ENCODE peak calls at places on chromosomes 13 and 19, in six cellular contexts. C is heart right ventricle; E is CD4-positive, CD25-positive, alpha-beta regulatory T cell; U is prostate gland; H is left ventricle myocardium inferior; A is OCI-LY7. N is an unnamed sample. For H3K36me3, the result is how much of the 10 kb centered on the place peaks cover.

GRCh38 chr13:71606818-71607217 is 260.2 kb downstream of the DACH1 start:
- DNase-seq in C (no peak), E (no peak), U (no peak), H (no peak), A (no peak), N (no peak)

GRCh38 chr19:14434157-14434501 is 1.0 kb downstream of the PKN1 start:
- DNase-seq in C (no peak), E (no peak), U (no peak), H (no peak), A (peak), N (no peak)

GRCh38 chr19:35828694-35829301 is 16.2 kb upstream of the PRODH2 start:
- DNase-seq in C (peak), E (no peak), U (peak), H (peak), A (peak), N (no peak)

GRCh38 chr13:78468546-78469060 is 134.7 kb downstream of the POU4F1 start:
- DNase-seq in C (no peak), E (no peak), U (no peak), H (no peak), A (no peak), N (no peak)

GRCh38 chr13:20389696-20390525 is 135.7 kb downstream of the CRYL1 start:
- DNase-seq in C (no peak), E (no peak), U (no peak), H (no peak), A (no peak), N (no peak)

GRCh38 chr13:28396053-28396452 is 98.9 kb downstream of the FLT1 start:
- DNase-seq in C (peak), E (no peak), U (no peak), H (no peak), A (no peak), N (no peak)

GRCh38 chr13:99351772-99352171 is 44.6 kb upstream of the GPR183 start:
- DNase-seq in C (no peak), E (no peak), U (no peak), H (no peak), A (no peak), N (no peak)

GRCh38 chr13:50422181-50423148 is 407.2 kb downstream of the KCNRG start:
- DNase-seq in C (no peak), E (no peak), U (no peak), H (no peak), A (no peak), N (no peak)

GRCh38 chr13:40074338-40074737 is 418.9 kb downstream of the COG6 start:
- DNase-seq in C (no peak), E (no peak), U (no peak), H (no peak), A (no peak), N (no peak)

GRCh38 chr19:33564836-33565338 is 43.3 kb upstream of the PEPD start:
- DNase-seq in C (no peak), E (no peak), U (no peak), H (no peak), A (no peak), N (no peak)

DNA sequence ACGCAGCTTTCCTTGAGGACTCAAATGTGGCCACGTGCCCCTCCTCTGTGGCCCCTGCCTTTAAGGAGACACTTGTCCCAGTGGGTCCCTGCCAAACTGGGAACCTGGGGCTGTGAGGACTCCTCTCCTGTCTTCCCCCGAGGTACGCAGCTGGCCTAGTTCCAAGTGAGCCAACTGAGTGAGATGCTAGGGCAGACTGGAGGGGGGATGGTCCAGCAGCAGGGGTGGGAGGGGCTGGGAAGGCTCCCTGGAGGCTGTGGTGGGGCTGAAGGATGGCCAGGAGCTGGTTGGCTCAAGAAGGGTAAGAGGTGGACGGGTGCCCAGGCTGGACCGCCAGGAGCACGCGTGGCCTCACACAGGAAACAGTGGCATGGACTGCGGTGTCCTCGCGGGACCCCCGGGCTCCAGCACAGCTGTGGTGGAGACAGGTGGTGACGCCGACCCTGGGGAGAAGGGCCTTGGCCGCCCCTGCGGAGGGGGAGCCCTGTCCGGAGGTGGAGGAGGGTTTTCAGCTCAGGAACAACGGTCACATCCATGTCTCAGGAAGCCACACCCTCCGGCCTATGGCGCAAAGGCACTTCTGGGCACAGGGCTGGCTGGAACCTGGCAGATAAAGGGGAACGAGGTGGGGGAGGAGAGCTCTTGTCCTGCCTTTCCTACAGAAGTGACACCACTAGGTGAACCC is 45.8 kb downstream of the MLLT1 start:
- DNase-seq in C (peak), E (no peak), U (no peak), H (peak), A (no peak), N (no peak)
- H3K27ac ChIP-seq in C (peak), E (no peak), U (peak), H (peak), A (no peak), N (peak)

GRCh38 chr13:114034481-114034891 is 60.6 kb upstream of the C13orf46 start:
- DNase-seq in C (no peak), E (no peak), U (no peak), H (no peak), A (no peak), N (no peak)
- H3K36me3 ChIP-seq in C (under half), E (half or more), U (under half), H (under half), A (under half), N (under half)

DNA sequence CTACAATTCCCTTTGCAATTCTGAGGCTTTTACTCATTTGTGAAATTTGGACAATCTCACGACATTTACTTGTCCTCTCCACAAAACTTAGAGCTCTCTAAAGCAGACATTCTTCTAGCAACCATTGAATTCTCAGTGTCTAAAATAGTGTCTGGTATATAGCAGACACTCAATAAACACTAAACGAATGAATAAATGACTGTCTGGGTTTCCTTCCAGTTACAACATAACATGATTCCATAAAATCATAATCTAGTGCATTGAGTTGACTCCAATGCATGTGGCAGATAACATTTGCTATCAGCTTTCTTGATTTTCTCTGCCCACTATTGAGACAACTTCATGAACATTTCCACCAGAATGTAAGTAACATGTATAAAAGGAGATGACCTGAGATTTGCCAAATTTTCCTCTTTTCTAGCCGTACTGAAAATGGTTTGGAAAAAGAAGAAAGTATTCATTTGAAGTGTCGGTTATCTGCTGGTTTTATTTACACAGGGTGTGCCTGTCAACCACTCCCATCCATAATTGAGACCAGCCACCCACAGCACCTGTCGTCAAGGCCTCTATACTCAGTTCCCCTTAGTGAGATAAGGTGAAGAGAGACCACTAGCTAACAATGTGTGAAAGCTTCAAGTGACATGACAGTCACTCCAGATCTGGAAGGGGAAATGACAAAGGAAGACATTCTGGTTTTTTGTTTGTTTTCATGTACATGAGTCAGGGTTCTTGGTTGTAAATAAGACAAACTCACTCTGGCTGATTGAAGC is 4.8 kb upstream of the SERP2 start:
- DNase-seq in C (no peak), E (no peak), U (no peak), H (no peak), A (no peak), N (no peak)
- H3K27ac ChIP-seq in C (no peak), E (no peak), U (no peak), H (no peak), A (no peak), N (no peak)

GRCh38 chr19:55678121-55678671 is 3.2 kb downstream of the EPN1 start:
- DNase-seq in C (peak), E (no peak), U (no peak), H (peak), A (peak), N (no peak)

GRCh38 chr19:55677572-55678028 is 2.6 kb downstream of the EPN1 start:
- DNase-seq in C (no peak), E (no peak), U (no peak), H (no peak), A (peak), N (peak)

GRCh38 chr19:55675661-55676354 is 782 bp downstream of the EPN1 start:
- DNase-seq in C (no peak), E (no peak), U (no peak), H (no peak), A (peak), N (no peak)

GRCh38 chr19:55676384-55676783 is 1.4 kb downstream of the EPN1 start:
- DNase-seq in C (no peak), E (no peak), U (peak), H (no peak), A (peak), N (peak)

DNA sequence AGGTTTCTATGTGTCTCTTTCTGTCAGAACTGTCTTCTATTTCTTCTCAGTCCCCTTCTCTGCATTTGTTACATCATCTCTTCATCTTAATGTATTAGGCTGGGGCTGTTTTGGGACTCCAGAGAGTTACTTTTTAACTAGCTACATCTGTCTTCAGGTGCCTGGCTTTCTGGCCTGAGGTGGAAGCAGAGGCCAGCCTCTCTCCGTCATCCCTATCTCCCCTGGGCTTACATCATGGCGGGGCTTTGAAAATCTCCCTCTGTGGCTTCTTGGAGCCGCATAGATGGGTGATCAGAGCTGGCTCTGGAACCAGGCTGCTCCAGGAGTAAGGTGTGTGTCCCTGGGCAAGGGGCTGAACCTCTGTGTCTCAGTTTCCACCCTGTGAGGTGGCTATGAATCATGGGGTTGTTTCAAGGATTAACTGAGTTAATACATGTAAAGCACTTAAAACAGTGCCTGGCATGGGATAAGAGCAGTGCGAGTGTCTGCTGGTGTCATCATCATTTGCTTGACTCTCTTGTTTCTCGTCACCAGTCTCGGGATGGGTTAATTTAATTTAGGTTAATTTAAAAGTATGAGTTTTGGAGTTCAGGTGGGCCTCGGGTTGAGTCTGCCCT is 2.0 kb downstream of the EPN1 start:
- DNase-seq in C (no peak), E (no peak), U (no peak), H (no peak), A (no peak), N (no peak)
- H3K36me3 ChIP-seq in C (under half), E (half or more), U (under half), H (half or more), A (half or more), N (under half)

DNA sequence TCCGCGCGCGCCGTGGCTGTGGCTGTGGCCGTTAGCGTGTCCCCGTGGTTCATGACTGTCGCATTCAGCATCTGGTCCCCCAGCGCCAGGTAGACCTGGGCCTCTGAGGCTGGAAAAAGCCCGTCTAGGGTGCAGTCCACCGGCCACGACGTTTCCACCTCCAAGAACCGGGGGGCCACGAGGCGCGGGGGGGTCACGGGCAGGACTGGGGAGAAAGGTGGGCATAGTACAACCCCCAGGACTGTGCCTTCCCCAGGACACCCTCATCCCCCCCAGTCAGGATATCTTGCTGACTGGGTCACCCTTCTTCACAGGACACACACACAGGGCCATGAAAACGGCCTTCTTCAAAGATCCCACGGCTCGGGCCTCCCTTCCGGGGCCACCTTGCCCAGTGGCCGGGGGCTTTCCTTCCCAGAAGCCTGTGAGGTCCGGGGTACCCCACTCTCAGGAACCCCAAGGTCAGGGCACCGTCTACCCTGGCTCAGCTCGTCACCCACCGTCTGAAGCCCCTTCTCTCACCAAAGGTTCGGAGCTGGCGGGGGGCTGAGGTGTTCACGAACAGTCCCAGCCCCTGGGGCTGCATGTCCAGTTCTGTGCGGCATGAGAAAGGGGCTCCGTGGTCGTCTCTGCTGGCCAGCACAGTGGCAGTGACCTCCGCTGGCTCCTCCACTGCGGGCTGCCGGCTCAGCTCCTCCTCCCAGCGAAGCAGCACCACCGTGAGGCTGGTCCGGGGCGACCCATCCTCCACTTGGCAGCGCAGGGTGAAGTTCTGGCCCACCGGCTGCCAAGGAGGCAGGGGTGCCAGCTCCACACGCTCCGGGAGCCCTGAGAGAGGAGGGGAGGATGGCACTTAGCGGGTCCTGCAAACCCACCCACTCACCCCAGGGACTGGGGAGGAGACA is 2.1 kb upstream of the RAVER1 start:
- DNase-seq in C (no peak), E (no peak), U (no peak), H (no peak), A (no peak), N (no peak)
- H3K27ac ChIP-seq in C (peak), E (no peak), U (peak), H (peak), A (no peak), N (no peak)

DNA sequence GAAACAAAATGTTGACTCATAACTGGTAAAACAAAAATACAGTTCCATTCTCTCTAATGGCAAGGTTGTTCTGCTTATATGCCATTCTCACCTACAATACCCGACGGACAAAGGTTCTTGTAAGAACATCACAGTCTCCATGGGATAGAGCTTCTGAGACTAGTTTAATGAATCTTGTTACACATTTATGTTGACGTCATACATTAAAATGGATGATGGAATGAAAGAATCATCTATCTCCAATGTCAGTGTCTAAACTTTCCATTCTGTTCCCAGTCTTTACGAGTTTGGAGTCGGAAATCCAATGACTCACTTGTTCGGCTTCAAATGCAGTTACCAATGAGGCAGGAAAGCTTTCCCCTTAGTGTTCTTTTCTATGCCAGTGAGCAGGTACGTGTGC is 17.7 kb downstream of the ZNF160 start:
- DNase-seq in C (no peak), E (no peak), U (no peak), H (no peak), A (no peak), N (no peak)
- H3K36me3 ChIP-seq in C (under half), E (half or more), U (under half), H (half or more), A (half or more), N (under half)

GRCh38 chr13:113082198-113083021 is 23.2 kb upstream of the F7 start:
- DNase-seq in C (no peak), E (no peak), U (no peak), H (no peak), A (no peak), N (no peak)

GRCh38 chr13:113080361-113080831 is 25.2 kb upstream of the F7 start:
- DNase-seq in C (no peak), E (no peak), U (no peak), H (no peak), A (no peak), N (peak)

GRCh38 chr13:113078895-113079720 is 26.5 kb upstream of the F7 start:
- DNase-seq in C (no peak), E (no peak), U (no peak), H (no peak), A (no peak), N (no peak)

GRCh38 chr13:113083022-113083373 is 22.6 kb upstream of the F7 start:
- DNase-seq in C (no peak), E (no peak), U (no peak), H (no peak), A (no peak), N (peak)

DNA sequence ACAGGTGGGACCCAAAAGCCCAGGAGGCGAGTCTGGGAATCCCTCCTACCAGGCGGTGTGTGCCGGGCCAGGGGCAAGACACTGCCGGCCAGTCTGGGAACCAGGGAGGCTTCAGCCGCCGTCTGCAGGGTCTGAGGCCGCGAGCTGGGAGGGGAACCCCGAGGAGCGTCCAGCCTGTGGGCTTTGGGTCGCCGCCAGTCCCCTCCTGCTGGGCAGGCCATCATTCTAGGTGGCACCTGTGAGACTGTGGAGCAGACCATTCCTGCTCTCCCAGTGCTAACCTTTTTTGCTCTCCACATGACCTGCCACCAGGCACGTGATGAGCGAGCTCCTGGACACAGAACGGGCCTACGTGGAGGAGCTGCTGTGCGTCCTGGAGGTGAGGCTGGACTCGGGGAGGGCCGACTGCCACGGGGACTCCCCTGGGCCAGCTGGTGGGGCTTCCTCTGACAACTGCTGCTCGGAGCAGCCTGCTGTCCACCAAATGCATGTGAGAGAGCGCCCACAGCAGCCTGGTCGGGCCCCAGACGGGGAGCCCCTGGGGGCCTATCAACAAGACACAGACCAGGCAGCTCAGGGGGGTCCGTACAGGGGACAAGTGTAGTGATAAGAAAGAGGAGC is 24.6 kb upstream of the F7 start:
- DNase-seq in C (no peak), E (no peak), U (no peak), H (no peak), A (no peak), N (peak)
- H3K27ac ChIP-seq in C (no peak), E (no peak), U (no peak), H (no peak), A (no peak), N (no peak)

GRCh38 chr19:57755031-57755430 is 8.4 kb downstream of the ZNF776 start:
- DNase-seq in C (no peak), E (no peak), U (no peak), H (no peak), A (no peak), N (no peak)
- H3K36me3 ChIP-seq in C (under half), E (half or more), U (under half), H (half or more), A (half or more), N (under half)

GRCh38 chr19:41352609-41353465 is 885 bp downstream of the TGFB1 start:
- DNase-seq in C (peak), E (peak), U (peak), H (peak), A (peak), N (peak)

GRCh38 chr19:41355035-41355434 is 1.3 kb upstream of the TGFB1 start:
- DNase-seq in C (no peak), E (no peak), U (no peak), H (no peak), A (no peak), N (no peak)

GRCh38 chr19:41355802-41356201 is 2.1 kb upstream of the TGFB1 start:
- DNase-seq in C (no peak), E (no peak), U (no peak), H (peak), A (no peak), N (no peak)

GRCh38 chr19:41353466-41354342 is at the start of gene TGFB1:
- DNase-seq in C (peak), E (peak), U (peak), H (peak), A (peak), N (peak)

DNA sequence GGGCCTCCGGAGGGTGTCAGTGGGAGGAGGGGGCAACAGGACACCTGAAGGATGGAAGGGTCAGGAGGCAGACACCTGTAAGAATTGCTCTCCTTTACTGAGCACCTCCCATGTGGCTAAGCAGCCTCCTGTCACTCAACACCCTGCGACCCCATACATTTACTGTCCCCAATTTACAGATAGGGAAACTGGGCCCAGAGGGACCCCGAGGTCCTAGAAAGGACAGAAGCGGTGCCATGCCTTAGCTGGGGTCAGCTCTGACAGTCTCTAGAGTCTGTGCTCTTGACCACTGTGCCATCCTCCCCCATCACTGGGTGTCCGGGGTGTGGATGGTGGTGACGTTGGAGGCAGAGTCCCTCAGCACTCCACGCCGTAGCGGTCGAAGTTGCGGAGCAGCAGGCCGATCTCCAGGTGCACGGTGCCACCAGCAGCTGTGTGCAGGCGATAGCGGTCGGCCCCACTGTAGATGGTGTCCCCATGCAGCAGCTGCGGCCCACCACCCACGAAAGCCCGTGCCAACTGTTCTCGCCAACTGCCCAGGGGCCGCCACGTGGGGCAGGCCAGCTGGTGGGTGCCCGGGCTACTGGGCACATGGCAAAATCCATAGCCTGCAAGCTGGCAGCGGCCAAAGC is 737 bp upstream of the TGFB1 start:
- DNase-seq in C (peak), E (no peak), U (no peak), H (peak), A (no peak), N (no peak)
- H3K27ac ChIP-seq in C (peak), E (peak), U (peak), H (peak), A (no peak), N (no peak)